ENCODE peak calls at places on chromosomes 1 and 21, in four cellular contexts. D, Z, L and F are unnamed samples.
A peak's percentile ranks its signal among the peaks of the same experiment; 100 is the strongest.

GRCh38 chr1:34705077-34705476 is 49.8 kb upstream of the GJB5 start:
- DNase-seq in D (no peak), Z (no peak), L (no peak), F (no peak)

GRCh38 chr1:157766792-157767191 is 10.1 kb downstream of the FCRL2 start:
- DNase-seq in D (no peak), Z (no peak), L (no peak), F (no peak)

GRCh38 chr1:30100186-30100862 is 623.1 kb downstream of the MATN1 start:
- DNase-seq in D (no peak), Z (no peak), L (no peak), F (no peak)

GRCh38 chr1:21896652-21897532 is 40.2 kb downstream of the HSPG2 start:
- DNase-seq in D (no peak), Z (no peak), L (no peak), F (no peak)

GRCh38 chr1:4662723-4663122 is 8.3 kb downstream of the AJAP1 start:
- DNase-seq in D (no peak), Z (no peak), L (no peak), F (no peak)

GRCh38 chr21:26169061-26169610 is 1.4 kb downstream of the APP start:
- DNase-seq in D (peak; percentile 75), Z (no peak), L (peak; percentile 25), F (peak; percentile 55)

GRCh38 chr1:224784606-224785328 is 144.7 kb upstream of the DNAH14 start:
- DNase-seq in D (no peak), Z (no peak), L (no peak), F (no peak)

GRCh38 chr21:44527983-44528633 is 11.9 kb downstream of the KRTAP10-1 start:
- DNase-seq in D (no peak), Z (no peak), L (no peak), F (no peak)

GRCh38 chr1:71463144-71463543 is 382.3 kb upstream of the ZRANB2 start:
- DNase-seq in D (no peak), Z (no peak), L (no peak), F (no peak)

GRCh38 chr1:198156111-198156744 is 570 bp upstream of the NEK7 start:
- DNase-seq in D (peak; percentile 18), Z (peak; percentile 73), L (peak; percentile 76), F (peak; percentile 58)

GRCh38 chr1:175797576-175797975 is 54.2 kb upstream of the TNR start:
- DNase-seq in D (no peak), Z (no peak), L (no peak), F (no peak)

GRCh38 chr1:91796390-91796654 is 89.6 kb downstream of the TGFBR3 start:
- DNase-seq in D (no peak), Z (no peak), L (no peak), F (no peak)

GRCh38 chr1:238648756-238649155 is 737.6 kb upstream of the CHRM3 start:
- DNase-seq in D (no peak), Z (no peak), L (no peak), F (no peak)

GRCh38 chr1:23403038-23403336 is 21.6 kb downstream of the TCEA3 start:
- DNase-seq in D (no peak), Z (no peak), L (no peak), F (no peak)